ENCODE peak calls at places on chromosomes 4 and X, in six cellular contexts. One of them, this sample, is unnamed. For H3K4me1, the result is how much of the 10 kb centered on the place peaks cover.

GRCh38 chr4:168063031-168063430 is 29.3 kb upstream of the ANXA10 start:
- DNase-seq in lower lobe of right lung: no peak
- DNase-seq in neuronal stem cell: no peak
- DNase-seq in right cardiac atrium: no peak
- DNase-seq in Peyer's patch: no peak
- DNase-seq in neural progenitor cell: no peak
- DNase-seq in this sample: no peak

GRCh38 chr4:9949573-9949972 is 71.7 kb downstream of the SLC2A9 start:
- DNase-seq in Peyer's patch: no peak
- DNase-seq in neural progenitor cell: peak
- DNase-seq in right cardiac atrium: no peak
- DNase-seq in lower lobe of right lung: no peak
- DNase-seq in neuronal stem cell: no peak
- DNase-seq in this sample: no peak

GRCh38 chr4:149841686-149842085 is 26.0 kb upstream of the IQCM start:
- DNase-seq in right cardiac atrium: no peak
- DNase-seq in neuronal stem cell: no peak
- DNase-seq in Peyer's patch: no peak
- DNase-seq in neural progenitor cell: no peak
- DNase-seq in lower lobe of right lung: no peak
- DNase-seq in this sample: no peak

GRCh38 chr4:48778431-48779094 is 1.5 kb downstream of the FRYL start:
- DNase-seq in neural progenitor cell: no peak
- DNase-seq in lower lobe of right lung: no peak
- DNase-seq in neuronal stem cell: no peak
- DNase-seq in Peyer's patch: no peak
- DNase-seq in right cardiac atrium: no peak
- DNase-seq in this sample: no peak

GRCh38 chr4:169410839-169411770 is 140.3 kb upstream of the SH3RF1 start:
- DNase-seq in neuronal stem cell: peak
- DNase-seq in lower lobe of right lung: no peak
- DNase-seq in neural progenitor cell: peak
- DNase-seq in right cardiac atrium: no peak
- DNase-seq in Peyer's patch: peak
- DNase-seq in this sample: no peak

GRCh38 chr4:182924497-182924896 is 7.3 kb upstream of the DCTD start:
- DNase-seq in right cardiac atrium: no peak
- DNase-seq in lower lobe of right lung: no peak
- DNase-seq in neuronal stem cell: no peak
- DNase-seq in neural progenitor cell: no peak
- DNase-seq in Peyer's patch: no peak
- DNase-seq in this sample: no peak

GRCh38 chr4:177356921-177357320 is 47.2 kb downstream of the NEIL3 start:
- DNase-seq in right cardiac atrium: no peak
- DNase-seq in Peyer's patch: no peak
- DNase-seq in lower lobe of right lung: no peak
- DNase-seq in neuronal stem cell: no peak
- DNase-seq in neural progenitor cell: no peak
- DNase-seq in this sample: no peak

GRCh38 chr4:123017636-123018390 is 95.4 kb upstream of the NUDT6 start:
- DNase-seq in right cardiac atrium: no peak
- DNase-seq in neural progenitor cell: no peak
- DNase-seq in neuronal stem cell: no peak
- DNase-seq in lower lobe of right lung: no peak
- DNase-seq in Peyer's patch: no peak
- DNase-seq in this sample: no peak

GRCh38 chr4:53852343-53852742 is 212.1 kb downstream of the CHIC2 start:
- DNase-seq in neuronal stem cell: no peak
- DNase-seq in Peyer's patch: no peak
- DNase-seq in right cardiac atrium: peak
- DNase-seq in lower lobe of right lung: no peak
- DNase-seq in neural progenitor cell: no peak
- DNase-seq in this sample: no peak

GRCh38 chr4:54658321-54659093 is 750 bp downstream of the KIT start:
- DNase-seq in lower lobe of right lung: peak
- DNase-seq in neuronal stem cell: peak
- DNase-seq in Peyer's patch: no peak
- DNase-seq in right cardiac atrium: peak
- DNase-seq in neural progenitor cell: peak
- DNase-seq in this sample: no peak

GRCh38 chr4:39429476-39430310 is 23.0 kb downstream of the KLB start:
- DNase-seq in lower lobe of right lung: no peak
- DNase-seq in neural progenitor cell: peak
- DNase-seq in right cardiac atrium: no peak
- DNase-seq in Peyer's patch: no peak
- DNase-seq in neuronal stem cell: no peak
- DNase-seq in this sample: no peak

GRCh38 chrX:45233541-45233940 is 32.9 kb upstream of the DIPK2B start:
- DNase-seq in neuronal stem cell: no peak
- DNase-seq in neural progenitor cell: no peak
- DNase-seq in right cardiac atrium: no peak
- DNase-seq in lower lobe of right lung: no peak
- DNase-seq in Peyer's patch: no peak
- DNase-seq in this sample: no peak

GRCh38 chr4:168394556-168394955 is 76.0 kb upstream of the DDX60 start:
- DNase-seq in neuronal stem cell: no peak
- DNase-seq in neural progenitor cell: no peak
- DNase-seq in right cardiac atrium: no peak
- DNase-seq in lower lobe of right lung: no peak
- DNase-seq in Peyer's patch: no peak
- DNase-seq in this sample: no peak

GRCh38 chr4:103091601-103092223 is 7.9 kb downstream of the BDH2 start:
- DNase-seq in Peyer's patch: peak
- DNase-seq in right cardiac atrium: no peak
- DNase-seq in lower lobe of right lung: no peak
- DNase-seq in neural progenitor cell: peak
- DNase-seq in neuronal stem cell: peak
- DNase-seq in this sample: peak

GRCh38 chr4:69039071-69039470 is 57.2 kb upstream of the UGT2B7 start:
- DNase-seq in lower lobe of right lung: no peak
- DNase-seq in neural progenitor cell: no peak
- DNase-seq in Peyer's patch: no peak
- DNase-seq in right cardiac atrium: no peak
- DNase-seq in neuronal stem cell: no peak
- DNase-seq in this sample: no peak

GRCh38 chr4:83851261-83852084 is 315.6 kb downstream of the GPAT3 start:
- DNase-seq in lower lobe of right lung: no peak
- DNase-seq in neuronal stem cell: no peak
- DNase-seq in Peyer's patch: no peak
- DNase-seq in neural progenitor cell: no peak
- DNase-seq in right cardiac atrium: no peak
- DNase-seq in this sample: peak

GRCh38 chr4:854356-854755 is 28.4 kb upstream of the CPLX1 start:
- DNase-seq in neural progenitor cell: no peak
- DNase-seq in right cardiac atrium: no peak
- DNase-seq in Peyer's patch: no peak
- DNase-seq in lower lobe of right lung: peak
- DNase-seq in neuronal stem cell: no peak
- DNase-seq in this sample: no peak

GRCh38 chr4:62835579-62835978 is 1573.7 kb downstream of the TECRL start:
- DNase-seq in Peyer's patch: no peak
- DNase-seq in neural progenitor cell: no peak
- DNase-seq in neuronal stem cell: no peak
- DNase-seq in right cardiac atrium: no peak
- DNase-seq in lower lobe of right lung: no peak
- DNase-seq in this sample: no peak

GRCh38 chr4:173448103-173448502 is 49.2 kb upstream of the SCRG1 start:
- DNase-seq in Peyer's patch: no peak
- DNase-seq in neuronal stem cell: no peak
- DNase-seq in right cardiac atrium: peak
- DNase-seq in lower lobe of right lung: no peak
- DNase-seq in neural progenitor cell: no peak
- DNase-seq in this sample: no peak

DNA sequence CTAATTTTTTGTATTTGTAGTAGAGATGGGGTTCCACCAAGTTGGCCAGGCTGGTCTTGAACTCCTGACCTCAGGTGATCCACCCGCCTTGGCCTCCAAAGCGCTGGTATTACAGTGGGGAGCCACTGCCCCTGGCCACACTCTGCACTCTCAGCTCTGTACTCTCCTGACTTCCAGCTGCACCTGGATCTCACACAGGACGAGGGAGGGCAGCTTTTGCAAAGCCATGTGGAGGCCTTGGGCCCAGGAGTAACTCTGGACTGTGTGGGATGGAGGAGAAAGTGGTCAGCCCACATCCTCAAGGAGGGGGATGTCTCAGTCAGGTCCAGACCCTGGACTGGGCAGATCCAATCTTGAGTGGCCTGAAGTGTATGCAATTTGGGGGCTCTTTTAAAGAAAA is 23.0 kb downstream of the NAT8L start:
- DNase-seq in neural progenitor cell: no peak
- DNase-seq in neuronal stem cell: no peak
- DNase-seq in lower lobe of right lung: no peak
- DNase-seq in Peyer's patch: no peak
- DNase-seq in right cardiac atrium: no peak
- DNase-seq in this sample: no peak
- H3K4me1 ChIP-seq in neural progenitor cell: under half
- H3K4me1 ChIP-seq in neuronal stem cell: under half
- H3K4me1 ChIP-seq in lower lobe of right lung: under half
- H3K4me1 ChIP-seq in Peyer's patch: under half
- H3K4me1 ChIP-seq in right cardiac atrium: under half
- H3K4me1 ChIP-seq in this sample: under half

DNA sequence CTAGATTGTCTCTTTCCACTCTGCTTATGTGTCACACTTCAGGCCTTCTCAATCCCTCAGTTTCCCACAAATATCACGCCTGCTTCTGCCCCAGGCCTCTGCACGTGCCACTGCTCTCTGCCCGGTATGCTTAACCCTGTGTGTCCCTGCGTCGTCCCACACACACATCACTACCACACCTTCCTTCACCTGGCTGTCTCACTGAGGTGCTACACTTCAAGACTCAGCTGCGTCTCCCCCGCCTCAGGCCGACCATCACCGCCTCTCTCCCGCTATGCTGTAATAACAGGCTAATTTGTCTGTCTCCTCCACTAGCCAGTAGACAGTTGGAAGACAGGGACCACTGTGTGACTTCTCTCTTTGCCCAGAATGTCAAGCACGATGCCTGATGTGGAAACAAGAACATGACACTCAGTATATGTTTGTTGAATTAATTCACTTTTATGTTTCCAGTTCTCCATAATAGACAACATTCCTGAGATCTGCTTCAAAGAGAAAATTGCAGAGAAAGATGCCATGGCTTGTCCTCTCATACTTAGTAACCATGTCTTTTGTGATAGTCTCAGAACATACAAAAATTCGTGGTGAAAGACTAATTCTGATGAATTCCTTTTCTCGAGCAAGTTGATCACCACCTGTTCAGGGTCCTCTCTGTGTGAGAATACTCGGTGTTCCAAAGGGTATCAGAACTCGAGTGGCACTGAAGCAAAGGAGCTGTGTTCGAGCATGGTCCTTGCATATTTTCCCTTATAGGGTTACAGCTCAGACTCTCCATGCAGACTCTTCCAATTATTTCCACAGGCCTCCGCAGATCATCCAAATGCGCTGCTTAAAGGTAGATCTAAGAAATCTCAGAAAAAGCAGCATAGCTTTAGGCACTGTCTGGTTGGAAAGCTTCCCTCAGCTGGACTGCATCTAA is 54.2 kb downstream of the AFAP1 start:
- DNase-seq in neuronal stem cell: no peak
- DNase-seq in Peyer's patch: no peak
- DNase-seq in neural progenitor cell: no peak
- DNase-seq in lower lobe of right lung: no peak
- DNase-seq in right cardiac atrium: no peak
- DNase-seq in this sample: no peak
- H3K4me1 ChIP-seq in neuronal stem cell: under half
- H3K4me1 ChIP-seq in Peyer's patch: under half
- H3K4me1 ChIP-seq in neural progenitor cell: under half
- H3K4me1 ChIP-seq in lower lobe of right lung: under half
- H3K4me1 ChIP-seq in right cardiac atrium: under half
- H3K4me1 ChIP-seq in this sample: under half

GRCh38 chrX:52509916-52510315 is 6.9 kb downstream of the XAGE1B start:
- DNase-seq in neuronal stem cell: no peak
- DNase-seq in Peyer's patch: no peak
- DNase-seq in neural progenitor cell: no peak
- DNase-seq in right cardiac atrium: no peak
- DNase-seq in lower lobe of right lung: no peak
- DNase-seq in this sample: no peak

GRCh38 chrX:52504551-52504950 is 8.9 kb downstream of the XAGE1A start:
- DNase-seq in lower lobe of right lung: no peak
- DNase-seq in neuronal stem cell: no peak
- DNase-seq in right cardiac atrium: no peak
- DNase-seq in Peyer's patch: no peak
- DNase-seq in neural progenitor cell: no peak
- DNase-seq in this sample: no peak
- H3K4me1 ChIP-seq in lower lobe of right lung: under half
- H3K4me1 ChIP-seq in neuronal stem cell: under half
- H3K4me1 ChIP-seq in right cardiac atrium: under half
- H3K4me1 ChIP-seq in Peyer's patch: under half
- H3K4me1 ChIP-seq in neural progenitor cell: under half
- H3K4me1 ChIP-seq in this sample: under half

GRCh38 chrX:40176979-40177430 is 79.2 kb upstream of the BCOR start:
- DNase-seq in lower lobe of right lung: peak
- DNase-seq in neural progenitor cell: peak
- DNase-seq in right cardiac atrium: peak
- DNase-seq in Peyer's patch: no peak
- DNase-seq in neuronal stem cell: no peak
- DNase-seq in this sample: no peak

GRCh38 chrX:40174594-40175415 is 77.0 kb upstream of the BCOR start:
- DNase-seq in right cardiac atrium: peak
- DNase-seq in lower lobe of right lung: peak
- DNase-seq in Peyer's patch: no peak
- DNase-seq in neuronal stem cell: no peak
- DNase-seq in neural progenitor cell: peak
- DNase-seq in this sample: no peak

GRCh38 chrX:40177489-40177888 is 79.7 kb upstream of the BCOR start:
- DNase-seq in neuronal stem cell: no peak
- DNase-seq in lower lobe of right lung: no peak
- DNase-seq in Peyer's patch: no peak
- DNase-seq in right cardiac atrium: no peak
- DNase-seq in neural progenitor cell: no peak
- DNase-seq in this sample: no peak

GRCh38 chrX:40175416-40176255 is 77.9 kb upstream of the BCOR start:
- DNase-seq in Peyer's patch: peak
- DNase-seq in neuronal stem cell: no peak
- DNase-seq in right cardiac atrium: peak
- DNase-seq in lower lobe of right lung: peak
- DNase-seq in neural progenitor cell: peak
- DNase-seq in this sample: no peak

DNA sequence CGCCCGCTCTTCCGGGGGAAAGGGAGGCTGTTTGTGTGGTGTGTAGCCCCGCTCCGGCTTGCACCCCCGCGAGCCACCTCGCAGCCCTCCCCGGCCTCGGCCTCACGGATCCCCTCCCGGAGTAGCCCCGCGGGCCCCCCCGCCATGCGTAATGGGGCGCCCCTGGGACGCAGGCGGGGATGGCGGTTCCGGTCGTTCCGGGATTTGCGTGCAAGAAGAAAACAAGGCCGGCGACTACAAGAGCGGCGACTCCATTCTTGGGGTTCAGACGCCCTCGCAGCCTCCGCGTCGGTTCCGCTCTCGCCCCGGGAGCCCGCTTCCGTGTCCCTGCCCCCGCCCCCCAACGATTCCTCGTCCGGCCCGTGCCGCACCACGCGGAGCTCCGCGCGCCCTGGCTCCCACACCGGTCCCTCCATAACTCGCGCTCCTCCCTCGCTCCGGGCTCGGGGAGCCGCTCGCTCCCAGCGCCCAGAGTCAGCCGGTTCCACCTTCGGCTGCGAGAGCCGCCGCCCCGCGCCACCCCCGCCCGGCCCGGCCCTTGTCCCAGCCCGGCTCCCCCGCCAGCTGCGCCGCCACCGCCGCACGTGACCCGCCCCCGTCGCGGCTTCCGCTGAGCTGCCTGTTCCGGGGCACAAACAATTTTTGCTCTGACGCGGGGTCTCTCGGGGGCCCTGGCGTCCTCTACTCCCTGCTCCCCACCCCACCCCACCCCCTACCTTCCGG is 78.7 kb upstream of the BCOR start:
- DNase-seq in neural progenitor cell: peak
- DNase-seq in Peyer's patch: peak
- DNase-seq in neuronal stem cell: no peak
- DNase-seq in right cardiac atrium: peak
- DNase-seq in lower lobe of right lung: peak
- DNase-seq in this sample: no peak
- H3K4me1 ChIP-seq in neural progenitor cell: under half
- H3K4me1 ChIP-seq in Peyer's patch: under half
- H3K4me1 ChIP-seq in neuronal stem cell: under half
- H3K4me1 ChIP-seq in right cardiac atrium: under half
- H3K4me1 ChIP-seq in lower lobe of right lung: under half
- H3K4me1 ChIP-seq in this sample: under half